ENCODE peak calls at places on chromosomes 12 and 14, in four cellular contexts. E, B, U and J are unnamed samples.

GRCh38 chr12:100675432-100675831 is 101.9 kb downstream of the GAS2L3 start:
- DNase-seq in E (peak), B (peak), U (no peak), J (no peak)

GRCh38 chr12:115511971-115512370 is 765.5 kb downstream of the MED13L start:
- DNase-seq in E (no peak), B (no peak), U (no peak), J (no peak)

GRCh38 chr12:56299308-56299852 is 750 bp downstream of the CS start:
- DNase-seq in E (no peak), B (no peak), U (peak), J (peak)

GRCh38 chr12:105100207-105100985 is 7.1 kb upstream of the WASHC4 start:
- DNase-seq in E (peak), B (peak), U (no peak), J (peak)

GRCh38 chr14:100065161-100065871 is at the start of gene EVL:
- DNase-seq in E (no peak), B (no peak), U (peak), J (no peak)

GRCh38 chr12:98422809-98423208 is 92.6 kb upstream of the TMPO start:
- DNase-seq in E (no peak), B (no peak), U (no peak), J (peak)

GRCh38 chr14:43449291-43449690 is 1057.8 kb downstream of the FSCB start:
- DNase-seq in E (no peak), B (no peak), U (no peak), J (no peak)

GRCh38 chr14:56918849-56919574 is 108.7 kb upstream of the OTX2 start:
- DNase-seq in E (no peak), B (no peak), U (no peak), J (no peak)

GRCh38 chr14:79708991-79709390 is 502.3 kb downstream of the DIO2 start:
- DNase-seq in E (no peak), B (no peak), U (no peak), J (peak)

GRCh38 chr12:121801601-121802484 is 2.0 kb upstream of the SETD1B start:
- DNase-seq in E (peak), B (no peak), U (peak), J (peak)

GRCh38 chr14:94051115-94051514 is 25.0 kb downstream of the OTUB2 start:
- DNase-seq in E (peak), B (peak), U (no peak), J (peak)

GRCh38 chr14:100066984-100067383 is 1.8 kb downstream of the EVL start:
- DNase-seq in E (no peak), B (no peak), U (no peak), J (no peak)

GRCh38 chr12:1695836-1696670 is 5.2 kb downstream of the ADIPOR2 start:
- DNase-seq in E (no peak), B (no peak), U (no peak), J (no peak)

GRCh38 chr12:42978718-42979117 is 389.2 kb upstream of the PRICKLE1 start:
- DNase-seq in E (no peak), B (no peak), U (no peak), J (no peak)

GRCh38 chr14:75494898-75495297 is 27.4 kb upstream of the BATF start:
- DNase-seq in E (no peak), B (no peak), U (no peak), J (no peak)

GRCh38 chr14:59690426-59690825 is 113.8 kb upstream of the CCDC175 start:
- DNase-seq in E (peak), B (no peak), U (no peak), J (no peak)

GRCh38 chr12:27331927-27332324 is 710 bp upstream of the BMAL2 start:
- DNase-seq in E (peak), B (no peak), U (no peak), J (no peak)

GRCh38 chr12:85872497-85873091 is 1.5 kb upstream of the NTS start:
- DNase-seq in E (peak), B (peak), U (no peak), J (peak)

GRCh38 chr14:70045715-70046535 is 142.8 kb downstream of the SLC8A3 start:
- DNase-seq in E (peak), B (no peak), U (no peak), J (peak)

GRCh38 chr14:21026988-21027315 is 2.1 kb upstream of the NDRG2 start:
- DNase-seq in E (no peak), B (no peak), U (no peak), J (peak)

GRCh38 chr12:65741662-65742480 is 82.4 kb upstream of the HMGA2 start:
- DNase-seq in E (peak), B (peak), U (no peak), J (peak)

GRCh38 chr14:32252030-32252670 is 49.1 kb upstream of the RNU6-8 start:
- DNase-seq in E (peak), B (peak), U (peak), J (peak)

GRCh38 chr12:1936406-1937320 is 18.2 kb upstream of the CACNA2D4 start:
- DNase-seq in E (peak), B (no peak), U (no peak), J (no peak)

GRCh38 chr14:60064491-60065072 is 27.1 kb upstream of the PCNX4 start:
- DNase-seq in E (peak), B (peak), U (no peak), J (peak)

GRCh38 chr12:56657416-56658379 is 11.9 kb upstream of the ATP5F1B start:
- DNase-seq in E (no peak), B (no peak), U (no peak), J (no peak)

GRCh38 chr12:109385339-109386078 is 37.8 kb downstream of the MYO1H start:
- DNase-seq in E (peak), B (peak), U (no peak), J (peak)

GRCh38 chr14:102699416-102700110 is 77.7 kb upstream of the TRAF3 start:
- DNase-seq in E (no peak), B (no peak), U (no peak), J (no peak)

GRCh38 chr12:6390084-6390799 is 6.3 kb downstream of the LTBR start:
- DNase-seq in E (no peak), B (no peak), U (no peak), J (no peak)

GRCh38 chr12:48883305-48884171 is 17.9 kb upstream of the RND1 start:
- DNase-seq in E (no peak), B (no peak), U (no peak), J (peak)

GRCh38 chr12:13534645-13535398 is 338.3 kb downstream of the EMP1 start:
- DNase-seq in E (peak), B (peak), U (no peak), J (peak)

GRCh38 chr14:47040490-47040889 is 388.9 kb upstream of the RPL10L start:
- DNase-seq in E (no peak), B (no peak), U (no peak), J (peak)

GRCh38 chr12:84874125-84874824 is 38.3 kb downstream of the SLC6A15 start:
- DNase-seq in E (peak), B (peak), U (no peak), J (peak)